ENCODE peak calls at places on chromosomes 5 and 9, in ten cellular contexts. Z is RWPE1; R is activated CD8-positive, alpha-beta T cell treated with anti-CD3 and anti-CD28 coated beads for 36 hours; Q is endothelial cell; U is MCF 10A; N is spleen; X is GM23338; G is OCI-LY7; I is Peyer's patch; T is upper lobe of left lung. P is an unnamed sample.

GRCh38 chr5:176891331-176891958 is 7.7 kb downstream of the HK3 start:
- DNase-seq in G (no peak), X (no peak), R (no peak), I (no peak), U (no peak), T (peak; percentile 12), N (peak; percentile 73), Z (no peak), Q (no peak), P (no peak)

GRCh38 chr5:141692919-141693848 is 11.2 kb upstream of the ARAP3 start:
- DNase-seq in G (no peak), T (no peak), I (peak; percentile 37), U (peak; percentile 50), R (peak; percentile 88), X (peak; percentile 33), Q (no peak), N (no peak), Z (peak; percentile 31), P (no peak)

GRCh38 chr9:122332083-122332482 is 38.7 kb upstream of the PTGS1 start:
- DNase-seq in U (no peak), Q (peak; percentile 51), T (peak; percentile 41), I (no peak), R (no peak), X (peak; percentile 29), N (no peak), Z (no peak), G (no peak), P (no peak)

GRCh38 chr5:80041536-80041935 is 6.4 kb downstream of the THBS4 start:
- DNase-seq in G (no peak), U (no peak), Z (no peak), X (no peak), Q (no peak), N (no peak), T (no peak), R (no peak), I (no peak), P (no peak)

GRCh38 chr5:124630767-124631704 is 115.4 kb downstream of the ZNF608 start:
- DNase-seq in X (no peak), G (no peak), Z (no peak), R (no peak), N (no peak), U (peak; percentile 34), I (no peak), Q (no peak), T (no peak), P (no peak)

GRCh38 chr5:131945551-131945882 is at the start of gene MEIKIN:
- DNase-seq in U (no peak), I (no peak), X (no peak), Z (no peak), R (no peak), T (no peak), G (no peak), Q (no peak), N (no peak), P (no peak)

GRCh38 chr5:42531611-42532010 is 108.4 kb downstream of the GHR start:
- DNase-seq in T (no peak), N (no peak), G (no peak), I (no peak), U (peak; percentile 34), R (no peak), Z (no peak), X (no peak), Q (no peak), P (no peak)

GRCh38 chr9:111730937-111731567 is 63.7 kb downstream of the SHOC1 start:
- DNase-seq in R (no peak), N (no peak), Z (peak; percentile 79), I (no peak), G (no peak), T (no peak), X (no peak), Q (no peak), U (peak; percentile 87), P (no peak)

GRCh38 chr9:33186457-33187168 is 19.5 kb upstream of the B4GALT1 start:
- DNase-seq in Q (no peak), U (peak; percentile 71), I (no peak), G (no peak), T (peak; percentile 48), Z (peak; percentile 72), R (no peak), X (no peak), N (no peak), P (no peak)

GRCh38 chr5:169029661-169030274 is 271.2 kb downstream of the SLIT3 start:
- DNase-seq in X (no peak), R (no peak), T (no peak), I (no peak), G (no peak), U (no peak), Q (no peak), Z (no peak), N (no peak), P (no peak)

GRCh38 chr5:150641006-150641570 is 628 bp downstream of the SYNPO start:
- DNase-seq in T (no peak), I (no peak), U (peak; percentile 75), G (no peak), N (no peak), Z (peak; percentile 41), R (no peak), X (no peak), Q (no peak), P (no peak)

GRCh38 chr5:76953551-76954382 is 922 bp downstream of the CRHBP start:
- DNase-seq in X (peak; percentile 68), G (no peak), N (peak; percentile 76), Q (peak; percentile 40), U (no peak), T (no peak), Z (no peak), R (no peak), I (no peak), P (no peak)
- TF ChIP-seq CTCF in X (no peak), G (no peak), N (no peak), Q (no peak), U (no peak), T (no peak), Z (no peak), R (no peak), I (no peak), P (peak; percentile 49)

GRCh38 chr5:59390074-59390659 is 503.4 kb downstream of the PDE4D start:
- DNase-seq in R (peak; percentile 19), I (peak; percentile 16), G (peak; percentile 50), N (no peak), T (no peak), X (peak; percentile 56), Q (peak; percentile 15), Z (no peak), U (peak; percentile 49), P (no peak)
- TF ChIP-seq CTCF in R (peak; percentile 93), I (peak; percentile 63), G (peak; percentile 96), N (peak; percentile 53), T (peak; percentile 43), X (peak; percentile 91), Q (peak; percentile 94), Z (peak; percentile 84), U (no peak), P (peak; percentile 91)

GRCh38 chr5:65914644-65915196 is 11.7 kb upstream of the ERBIN start:
- DNase-seq in I (no peak), G (no peak), T (no peak), R (no peak), Z (no peak), X (no peak), U (no peak), Q (no peak), N (no peak), P (no peak)

GRCh38 chr5:65919773-65920172 is 6.6 kb upstream of the ERBIN start:
- DNase-seq in T (no peak), Z (no peak), N (no peak), I (no peak), U (no peak), R (no peak), Q (no peak), G (no peak), X (no peak), P (no peak)

GRCh38 chr5:65913519-65913918 is 12.9 kb upstream of the ERBIN start:
- DNase-seq in T (no peak), X (no peak), N (no peak), U (no peak), R (no peak), Q (no peak), G (no peak), Z (no peak), I (no peak), P (no peak)

GRCh38 chr5:65916066-65916465 is 10.3 kb upstream of the ERBIN start:
- DNase-seq in X (no peak), U (no peak), T (no peak), Z (no peak), N (no peak), G (no peak), Q (no peak), I (no peak), R (no peak), P (no peak)

DNA sequence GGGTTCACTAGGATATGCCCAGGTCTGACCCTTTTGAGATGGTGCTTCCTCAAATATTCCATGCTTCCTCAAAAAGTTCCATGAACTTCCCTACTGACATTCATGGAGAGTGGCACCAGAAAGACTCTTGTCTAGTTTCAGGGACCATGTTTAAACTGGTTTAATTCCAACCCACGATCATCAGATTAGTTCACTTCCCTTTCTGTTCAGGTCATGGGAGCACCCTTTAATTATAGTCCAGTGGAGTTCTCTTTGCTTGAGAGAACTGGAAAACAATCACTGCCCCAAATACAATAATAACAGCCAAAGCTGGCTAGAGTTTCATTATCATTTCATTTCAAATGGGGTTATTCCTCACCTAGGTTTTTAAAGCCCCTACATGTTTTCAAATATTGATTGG is 9.7 kb upstream of the ERBIN start:
- DNase-seq in Z (no peak), Q (no peak), U (no peak), I (no peak), T (no peak), N (no peak), X (no peak), G (no peak), R (no peak), P (no peak)
- TF ChIP-seq CTCF in Z (no peak), Q (no peak), U (no peak), I (no peak), T (no peak), N (no peak), X (no peak), G (no peak), R (no peak), P (no peak)

GRCh38 chr9:1051286-1052118 is 1.3 kb downstream of the DMRT2 start:
- DNase-seq in T (peak; percentile 61), Q (peak; percentile 57), I (no peak), N (no peak), X (peak; percentile 68), U (no peak), R (peak; percentile 41), Z (no peak), G (peak; percentile 78), P (peak; percentile 77)
- TF ChIP-seq CTCF in T (peak; percentile 32), Q (no peak), I (peak; percentile 17), N (no peak), X (no peak), U (no peak), R (no peak), Z (peak; percentile 15), G (peak; percentile 50), P (peak; percentile 48)

GRCh38 chr5:108148715-108149139 is 233.2 kb downstream of the FBXL17 start:
- DNase-seq in T (no peak), X (peak; percentile 55), U (peak; percentile 32), I (no peak), G (peak; percentile 11), N (no peak), Z (peak; percentile 12), R (no peak), Q (peak; percentile 7), P (no peak)
- TF ChIP-seq CTCF in T (peak; percentile 13), X (peak; percentile 72), U (peak; percentile 45), I (peak; percentile 42), G (peak; percentile 77), N (no peak), Z (peak; percentile 68), R (peak; percentile 52), Q (peak; percentile 75), P (peak; percentile 76)

GRCh38 chr9:83219924-83220438 is 157.0 kb upstream of the RASEF start:
- DNase-seq in G (no peak), N (no peak), X (peak; percentile 26), I (no peak), T (no peak), R (no peak), Q (no peak), U (no peak), Z (no peak), P (no peak)
- TF ChIP-seq CTCF in G (no peak), N (no peak), X (no peak), I (no peak), T (no peak), R (no peak), Q (peak; percentile 4), U (no peak), Z (peak; percentile 33), P (no peak)

P was measured in type B pancreatic cell.